ENCODE peak calls at places on chromosomes 12 and 14, in seven cellular contexts. One of them, this sample, is unnamed.

GRCh38 chr12:45727301-45727993 is 2.1 kb upstream of the ARID2 start:
- DNase-seq in PC-3: peak; percentile 95
- DNase-seq in stomach: peak; percentile 91
- DNase-seq in lung: peak; percentile 93
- DNase-seq in colonic mucosa: peak; percentile 93
- DNase-seq in omental fat pad: peak; percentile 74
- DNase-seq in endothelial cell: peak; percentile 89
- DNase-seq in this sample: peak; percentile 97

GRCh38 chr12:95151406-95151805 is 65.9 kb downstream of the FGD6 start:
- DNase-seq in stomach: no peak
- DNase-seq in colonic mucosa: no peak
- DNase-seq in PC-3: no peak
- DNase-seq in endothelial cell: no peak
- DNase-seq in lung: no peak
- DNase-seq in omental fat pad: no peak
- DNase-seq in this sample: no peak

GRCh38 chr12:94099191-94099983 is 49.0 kb upstream of the PLXNC1 start:
- DNase-seq in omental fat pad: no peak
- DNase-seq in colonic mucosa: no peak
- DNase-seq in PC-3: peak; percentile 92
- DNase-seq in lung: no peak
- DNase-seq in endothelial cell: no peak
- DNase-seq in stomach: no peak
- DNase-seq in this sample: no peak

GRCh38 chr14:61659582-61659981 is 35.7 kb upstream of the HIF1A start:
- DNase-seq in PC-3: peak; percentile 37
- DNase-seq in endothelial cell: no peak
- DNase-seq in stomach: no peak
- DNase-seq in colonic mucosa: no peak
- DNase-seq in omental fat pad: no peak
- DNase-seq in lung: no peak
- DNase-seq in this sample: no peak

GRCh38 chr12:109054520-109054919 is 2.1 kb downstream of the USP30 start:
- DNase-seq in colonic mucosa: no peak
- DNase-seq in omental fat pad: no peak
- DNase-seq in lung: no peak
- DNase-seq in endothelial cell: no peak
- DNase-seq in PC-3: no peak
- DNase-seq in stomach: no peak
- DNase-seq in this sample: no peak

GRCh38 chr12:110561471-110562201 is 21.5 kb downstream of the PPTC7 start:
- DNase-seq in omental fat pad: no peak
- DNase-seq in endothelial cell: no peak
- DNase-seq in PC-3: no peak
- DNase-seq in colonic mucosa: no peak
- DNase-seq in lung: no peak
- DNase-seq in stomach: no peak
- DNase-seq in this sample: no peak

GRCh38 chr14:24130717-24131548 is 474 bp downstream of the FITM1 start:
- DNase-seq in lung: no peak
- DNase-seq in omental fat pad: no peak
- DNase-seq in endothelial cell: no peak
- DNase-seq in PC-3: no peak
- DNase-seq in stomach: no peak
- DNase-seq in colonic mucosa: no peak
- DNase-seq in this sample: no peak

GRCh38 chr14:87186745-87187144 is 806.2 kb downstream of the GALC start:
- DNase-seq in endothelial cell: no peak
- DNase-seq in PC-3: no peak
- DNase-seq in stomach: no peak
- DNase-seq in colonic mucosa: no peak
- DNase-seq in lung: no peak
- DNase-seq in omental fat pad: no peak
- DNase-seq in this sample: no peak

GRCh38 chr12:76299536-76300296 is 48.5 kb downstream of the BBS10 start:
- DNase-seq in stomach: no peak
- DNase-seq in lung: no peak
- DNase-seq in omental fat pad: no peak
- DNase-seq in PC-3: peak; percentile 26
- DNase-seq in endothelial cell: no peak
- DNase-seq in colonic mucosa: no peak
- DNase-seq in this sample: no peak

GRCh38 chr12:87311206-87311605 is 718.0 kb downstream of the C12orf50 start:
- DNase-seq in colonic mucosa: no peak
- DNase-seq in PC-3: no peak
- DNase-seq in endothelial cell: no peak
- DNase-seq in omental fat pad: no peak
- DNase-seq in stomach: no peak
- DNase-seq in lung: no peak
- DNase-seq in this sample: no peak

GRCh38 chr12:30774599-30774998 is 19.8 kb upstream of the CAPRIN2 start:
- DNase-seq in stomach: no peak
- DNase-seq in endothelial cell: no peak
- DNase-seq in lung: no peak
- DNase-seq in omental fat pad: no peak
- DNase-seq in PC-3: no peak
- DNase-seq in colonic mucosa: no peak
- DNase-seq in this sample: no peak

GRCh38 chr12:71478277-71478676 is 38.7 kb downstream of the LGR5 start:
- DNase-seq in lung: no peak
- DNase-seq in endothelial cell: no peak
- DNase-seq in colonic mucosa: no peak
- DNase-seq in omental fat pad: no peak
- DNase-seq in PC-3: no peak
- DNase-seq in stomach: no peak
- DNase-seq in this sample: no peak
- TF ChIP-seq CTCF in lung: no peak
- TF ChIP-seq CTCF in endothelial cell: no peak
- TF ChIP-seq CTCF in colonic mucosa: no peak
- TF ChIP-seq CTCF in omental fat pad: no peak
- TF ChIP-seq CTCF in PC-3: peak; percentile 26
- TF ChIP-seq CTCF in stomach: no peak
- TF ChIP-seq CTCF in this sample: no peak

GRCh38 chr14:86035882-86036281 is 505.9 kb downstream of the FLRT2 start:
- DNase-seq in endothelial cell: peak; percentile 49
- DNase-seq in omental fat pad: no peak
- DNase-seq in stomach: no peak
- DNase-seq in colonic mucosa: no peak
- DNase-seq in PC-3: peak; percentile 34
- DNase-seq in lung: no peak
- DNase-seq in this sample: no peak
- TF ChIP-seq CTCF in endothelial cell: peak; percentile 60
- TF ChIP-seq CTCF in omental fat pad: no peak
- TF ChIP-seq CTCF in stomach: peak; percentile 22
- TF ChIP-seq CTCF in colonic mucosa: no peak
- TF ChIP-seq CTCF in PC-3: peak; percentile 33
- TF ChIP-seq CTCF in lung: no peak
- TF ChIP-seq CTCF in this sample: no peak

GRCh38 chr12:24268663-24269186 is 319.3 kb upstream of the SOX5 start:
- DNase-seq in lung: no peak
- DNase-seq in colonic mucosa: no peak
- DNase-seq in omental fat pad: no peak
- DNase-seq in PC-3: no peak
- DNase-seq in stomach: no peak
- DNase-seq in endothelial cell: no peak
- DNase-seq in this sample: no peak
- TF ChIP-seq CTCF in lung: no peak
- TF ChIP-seq CTCF in colonic mucosa: no peak
- TF ChIP-seq CTCF in omental fat pad: no peak
- TF ChIP-seq CTCF in PC-3: peak; percentile 31
- TF ChIP-seq CTCF in stomach: no peak
- TF ChIP-seq CTCF in endothelial cell: peak; percentile 35
- TF ChIP-seq CTCF in this sample: no peak

DNA sequence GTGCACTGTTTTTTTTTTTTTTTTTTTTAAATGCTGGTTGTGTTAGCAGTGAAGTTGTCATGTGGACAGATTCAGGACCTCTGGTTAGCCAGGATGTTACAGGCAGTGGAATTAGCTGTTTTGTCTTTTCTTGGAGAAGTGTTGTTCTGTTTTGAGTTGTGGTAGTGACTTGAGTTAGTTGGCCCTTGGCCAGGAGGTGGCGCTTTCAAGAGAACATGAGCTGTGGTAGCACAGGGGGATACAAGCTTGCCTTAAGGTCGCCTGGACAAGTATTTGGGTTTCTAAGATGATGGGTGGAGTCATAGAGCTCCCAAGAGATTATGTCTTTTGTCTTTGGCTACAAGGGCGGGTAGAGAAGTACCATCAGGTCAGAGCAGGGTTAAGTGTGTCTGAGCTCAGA is 33.3 kb upstream of the CCDC198 start:
- DNase-seq in PC-3: no peak
- DNase-seq in endothelial cell: peak; percentile 42
- DNase-seq in lung: no peak
- DNase-seq in stomach: no peak
- DNase-seq in omental fat pad: no peak
- DNase-seq in colonic mucosa: no peak
- DNase-seq in this sample: no peak
- TF ChIP-seq CTCF in PC-3: peak; percentile 45
- TF ChIP-seq CTCF in endothelial cell: peak; percentile 29
- TF ChIP-seq CTCF in lung: no peak
- TF ChIP-seq CTCF in stomach: no peak
- TF ChIP-seq CTCF in omental fat pad: no peak
- TF ChIP-seq CTCF in colonic mucosa: no peak
- TF ChIP-seq CTCF in this sample: no peak

GRCh38 chr14:64060648-64061096 is 207.9 kb downstream of the SYNE2 start:
- DNase-seq in endothelial cell: peak; percentile 29
- DNase-seq in omental fat pad: no peak
- DNase-seq in stomach: no peak
- DNase-seq in PC-3: peak; percentile 69
- DNase-seq in colonic mucosa: peak; percentile 42
- DNase-seq in lung: no peak
- DNase-seq in this sample: peak; percentile 45
- TF ChIP-seq CTCF in endothelial cell: peak; percentile 67
- TF ChIP-seq CTCF in omental fat pad: no peak
- TF ChIP-seq CTCF in stomach: peak; percentile 12
- TF ChIP-seq CTCF in PC-3: peak; percentile 69
- TF ChIP-seq CTCF in colonic mucosa: peak; percentile 65
- TF ChIP-seq CTCF in lung: no peak
- TF ChIP-seq CTCF in this sample: peak; percentile 36